ENCODE peak calls at places on chromosomes 16 and 17, in eight cellular contexts. O is EL, L is bronchial epithelial cell, B is NCI-H460, A is HCEC 1CT, V is KG1, N is ovary, T is fibroblast of villous mesenchyme. M is an unnamed sample.

GRCh38 chr17:4204676-4205075 is 59.1 kb downstream of the ANKFY1 start:
- DNase-seq in B (no peak), T (peak), O (peak), A (peak), N (peak), L (no peak), V (no peak), M (peak)

GRCh38 chr16:83722501-83723183 is 85.1 kb upstream of the HSBP1 start:
- DNase-seq in N (no peak), V (no peak), O (no peak), B (no peak), L (no peak), A (no peak), T (no peak), M (no peak)

GRCh38 chr16:78638371-78638770 is 538.9 kb downstream of the WWOX start:
- DNase-seq in A (no peak), B (no peak), N (no peak), O (no peak), L (no peak), T (no peak), V (no peak), M (no peak)

GRCh38 chr16:17224859-17225258 is 245.9 kb downstream of the XYLT1 start:
- DNase-seq in N (peak), O (peak), L (no peak), B (no peak), T (peak), A (peak), V (peak), M (peak)

GRCh38 chr17:8785547-8786412 is 13.4 kb downstream of the MFSD6L start:
- DNase-seq in B (peak), L (peak), O (peak), A (peak), V (no peak), N (peak), T (peak), M (peak)

GRCh38 chr17:43316522-43317142 is 82.2 kb upstream of the ARL4D start:
- DNase-seq in T (no peak), L (no peak), N (no peak), B (no peak), O (peak), A (no peak), V (no peak), M (no peak)

GRCh38 chr16:756428-756827 is 4.1 kb upstream of the MSLN start:
- DNase-seq in L (no peak), O (no peak), T (no peak), N (no peak), A (no peak), V (no peak), B (no peak), M (no peak)

GRCh38 chr16:66916518-66916917 is 2.2 kb downstream of the CDH16 start:
- DNase-seq in O (no peak), T (no peak), B (no peak), N (no peak), L (no peak), V (no peak), A (no peak), M (no peak)

GRCh38 chr17:74842146-74842598 is 17.5 kb downstream of the GRIN2C start:
- DNase-seq in B (no peak), O (peak), A (no peak), T (no peak), V (no peak), L (no peak), N (no peak), M (no peak)

GRCh38 chr16:49618955-49619354 is 237.0 kb downstream of the ZNF423 start:
- DNase-seq in V (no peak), A (no peak), N (peak), B (no peak), L (no peak), O (no peak), T (no peak), M (no peak)

GRCh38 chr16:88479795-88480760 is 27.0 kb downstream of the ZFPM1 start:
- DNase-seq in T (no peak), L (no peak), N (no peak), O (no peak), V (no peak), B (no peak), A (no peak), M (no peak)

GRCh38 chr16:20898938-20899502 is 1.1 kb downstream of the DCUN1D3 start:
- DNase-seq in N (no peak), B (no peak), T (peak), L (peak), O (peak), A (peak), V (no peak), M (no peak)

GRCh38 chr17:8345052-8345690 is 5.5 kb downstream of the ODF4 start:
- DNase-seq in A (no peak), L (no peak), T (no peak), N (no peak), B (no peak), O (no peak), V (no peak), M (no peak)

GRCh38 chr16:82882249-82882648 is 255.5 kb downstream of the CDH13 start:
- DNase-seq in B (no peak), T (no peak), O (no peak), N (no peak), A (no peak), L (no peak), V (no peak), M (no peak)

GRCh38 chr16:22300427-22301071 is 3.3 kb downstream of the POLR3E start:
- DNase-seq in N (no peak), O (peak), V (no peak), T (peak), L (peak), A (peak), B (peak), M (no peak)

GRCh38 chr16:57531635-57532220 is 4.6 kb downstream of the CCDC102A start:
- DNase-seq in B (no peak), A (no peak), T (no peak), N (no peak), V (no peak), L (no peak), O (no peak), M (no peak)

GRCh38 chr17:43193251-43193650 is 18.4 kb upstream of the TMEM106A start:
- DNase-seq in V (no peak), L (no peak), B (no peak), A (no peak), N (no peak), O (no peak), T (no peak), M (no peak)